ENCODE peak calls at places on chromosomes 12 and 14, in six cellular contexts. W is frontal cortex, N is fibroblast of pulmonary artery, L is fibroblast of the aortic adventitia, K is caudate nucleus, R is iris pigment epithelial cell. M is an unnamed sample.

GRCh38 chr14:92531151-92531873 is 17.7 kb downstream of the RIN3 start:
- DNase-seq in W (no peak), K (no peak), R (no peak), N (no peak), L (no peak), M (peak)

GRCh38 chr12:1922985-1923384 is 4.5 kb upstream of the CACNA2D4 start:
- DNase-seq in K (no peak), R (no peak), L (no peak), N (no peak), W (peak), M (peak)

GRCh38 chr12:123107926-123108681 is 42.8 kb downstream of the PITPNM2 start:
- DNase-seq in W (no peak), R (no peak), K (no peak), L (no peak), N (no peak), M (no peak)

GRCh38 chr12:120687570-120688289 is 781 bp downstream of the MLEC start:
- DNase-seq in K (no peak), W (no peak), R (peak), L (peak), N (no peak), M (peak)

GRCh38 chr12:30515351-30515750 is 180.3 kb downstream of the IPO8 start:
- DNase-seq in W (no peak), R (peak), L (peak), N (peak), K (no peak), M (no peak)

GRCh38 chr12:102948941-102949352 is 8.5 kb upstream of the ASCL1 start:
- DNase-seq in N (peak), W (no peak), L (peak), R (peak), K (peak), M (peak)

GRCh38 chr12:5808956-5809355 is 136.1 kb downstream of the ANO2 start:
- DNase-seq in W (no peak), L (no peak), K (no peak), N (no peak), R (peak), M (no peak)

GRCh38 chr14:69328317-69328716 is 68.4 kb downstream of the GALNT16 start:
- DNase-seq in R (no peak), L (no peak), K (no peak), W (no peak), N (no peak), M (no peak)

GRCh38 chr12:56520025-56520810 is 1.4 kb upstream of the RBMS2 start:
- DNase-seq in R (peak), K (no peak), N (peak), L (peak), W (no peak), M (no peak)

GRCh38 chr12:88495031-88495430 is 85.2 kb downstream of the KITLG start:
- DNase-seq in L (no peak), R (no peak), K (no peak), W (no peak), N (no peak), M (no peak)

GRCh38 chr14:96204151-96205058 is at the start of gene BDKRB2:
- DNase-seq in N (peak), K (no peak), L (peak), W (peak), R (peak), M (no peak)

GRCh38 chr12:101779626-101780025 is 40.4 kb upstream of the SYCP3 start:
- DNase-seq in K (no peak), R (no peak), L (no peak), N (no peak), W (no peak), M (no peak)

GRCh38 chr12:4168041-4168440 is 105.5 kb upstream of the CCND2 start:
- DNase-seq in W (no peak), N (no peak), R (no peak), K (no peak), L (no peak), M (no peak)

GRCh38 chr14:63405715-63406114 is 87.0 kb upstream of the GPHB5 start:
- DNase-seq in K (no peak), R (peak), N (no peak), L (no peak), W (no peak), M (no peak)

GRCh38 chr12:10505620-10506019 is at the start of gene EIF2S3B:
- DNase-seq in L (no peak), K (no peak), N (no peak), W (no peak), R (no peak), M (no peak)

GRCh38 chr12:12004524-12004923 is 66.2 kb upstream of the BCL2L14 start:
- DNase-seq in R (no peak), L (no peak), N (no peak), W (no peak), K (no peak), M (no peak)

GRCh38 chr12:115943630-115944391 is 333.7 kb downstream of the MED13L start:
- DNase-seq in R (no peak), N (no peak), W (peak), K (peak), L (peak), M (no peak)

GRCh38 chr12:45591635-45592034 is 137.9 kb upstream of the ARID2 start:
- DNase-seq in L (no peak), W (no peak), R (no peak), N (no peak), K (no peak), M (no peak)

GRCh38 chr14:53295372-53295771 is 142.2 kb upstream of the DDHD1 start:
- DNase-seq in R (no peak), W (no peak), L (no peak), N (no peak), K (no peak), M (no peak)

GRCh38 chr12:51752490-51752889 is 96.0 kb downstream of the FIGNL2 start:
- DNase-seq in W (peak), K (peak), N (peak), L (peak), R (peak), M (no peak)

GRCh38 chr12:75893758-75894157 is 137.8 kb downstream of the PHLDA1 start:
- DNase-seq in K (no peak), L (no peak), R (no peak), N (no peak), W (no peak), M (no peak)

GRCh38 chr14:33782923-33783322 is 168.0 kb downstream of the EGLN3 start:
- DNase-seq in L (no peak), R (no peak), N (no peak), K (no peak), W (no peak), M (no peak)

GRCh38 chr14:91113829-91114078 is at the start of gene DGLUCY:
- DNase-seq in R (peak), W (peak), N (peak), K (no peak), L (peak), M (no peak)

GRCh38 chr14:59278111-59278510 is 89.6 kb downstream of the DAAM1 start:
- DNase-seq in W (no peak), N (peak), K (no peak), L (peak), R (peak), M (no peak)

GRCh38 chr14:90522585-90523191 is 125.9 kb downstream of the CALM1 start:
- DNase-seq in L (peak), R (peak), W (no peak), N (peak), K (peak), M (no peak)

GRCh38 chr14:56487090-56487667 is 92.4 kb upstream of the TMEM260 start:
- DNase-seq in K (no peak), L (peak), N (peak), W (no peak), R (peak), M (no peak)

GRCh38 chr12:45703942-45704341 is 25.6 kb upstream of the ARID2 start:
- DNase-seq in L (peak), K (no peak), R (peak), W (no peak), N (no peak), M (no peak)

GRCh38 chr14:70663707-70664179 is 22.0 kb downstream of the TTC9 start:
- DNase-seq in R (peak), K (no peak), W (no peak), N (no peak), L (peak), M (no peak)

GRCh38 chr12:105741786-105742566 is 396.8 kb downstream of the NUAK1 start:
- DNase-seq in N (peak), K (no peak), R (peak), W (no peak), L (peak), M (no peak)

GRCh38 chr12:750356-751191 is 1.8 kb upstream of the WNK1 start:
- DNase-seq in K (no peak), R (no peak), W (no peak), L (no peak), N (no peak), M (no peak)

GRCh38 chr14:45048385-45048784 is 35.5 kb upstream of the PRPF39 start:
- DNase-seq in W (no peak), K (no peak), N (no peak), L (no peak), R (no peak), M (no peak)

GRCh38 chr14:54489731-54490447 is 1.1 kb upstream of the GMFB start:
- DNase-seq in K (no peak), N (no peak), L (no peak), R (no peak), W (no peak), M (no peak)

M was measured in naive thymus-derived CD8-positive, alpha-beta T cell.